ENCODE peak calls at places on chromosomes 11 and 22, in ten cellular contexts. Q is NCI-H2029, H is GM04504, E is NCI-H82, T is Right ventricle myocardium superior, I is HFF-Myc, O is AG09309, J is GM10248, P is NCI-H2081, N is iPS-NIHi11. Z is an unnamed sample.

GRCh38 chr22:20781272-20781990 is 7.5 kb downstream of the SERPIND1 start:
- DNase-seq in Q (no peak), H (no peak), E (no peak), T (no peak), I (no peak), O (no peak), J (no peak), P (peak), N (no peak), Z (no peak)

GRCh38 chr22:37276771-37277170 is 5.5 kb upstream of the CYTH4 start:
- DNase-seq in Q (no peak), H (no peak), E (no peak), T (no peak), I (no peak), O (no peak), J (no peak), P (no peak), N (no peak), Z (no peak)

GRCh38 chr11:2674681-2675131 is 25.1 kb downstream of the KCNQ1OT1 start:
- DNase-seq in Q (no peak), H (no peak), E (no peak), T (no peak), I (no peak), O (no peak), J (no peak), P (no peak), N (no peak), Z (no peak)

GRCh38 chr22:35303029-35303624 is 3.4 kb downstream of the TOM1 start:
- DNase-seq in Q (no peak), H (no peak), E (no peak), T (no peak), I (no peak), O (no peak), J (no peak), P (no peak), N (no peak), Z (no peak)

GRCh38 chr11:132106336-132106982 is 736.0 kb downstream of the NTM start:
- DNase-seq in Q (peak), H (no peak), E (peak), T (no peak), I (no peak), O (no peak), J (no peak), P (peak), N (no peak), Z (no peak)

GRCh38 chr22:17712441-17712840 is 61.8 kb downstream of the BID start:
- DNase-seq in Q (no peak), H (no peak), E (peak), T (no peak), I (no peak), O (no peak), J (no peak), P (no peak), N (no peak), Z (no peak)

GRCh38 chr22:17131686-17132085 is 10.5 kb upstream of the TMEM121B start:
- DNase-seq in Q (peak), H (no peak), E (peak), T (no peak), I (no peak), O (no peak), J (no peak), P (peak), N (peak), Z (no peak)

GRCh38 chr22:24952837-24953293 is 349 bp downstream of the KIAA1671 start:
- DNase-seq in Q (peak), H (no peak), E (peak), T (peak), I (no peak), O (no peak), J (no peak), P (peak), N (peak), Z (no peak)

GRCh38 chr11:45248501-45249011 is 37.6 kb downstream of the SYT13 start:
- DNase-seq in Q (no peak), H (no peak), E (no peak), T (no peak), I (no peak), O (no peak), J (no peak), P (no peak), N (no peak), Z (no peak)

Z was measured in GM04503.